ENCODE peak calls at places on chromosomes 1 and 21, in eight cellular contexts. One of them, this sample, is unnamed.

GRCh38 chr21:35195232-35195631 is 146.1 kb upstream of the RUNX1 start:
- DNase-seq in prostate gland: no peak
- DNase-seq in colonic mucosa: no peak
- DNase-seq in A549: peak; percentile 12
- DNase-seq in breast epithelium: no peak
- DNase-seq in CD4-positive, alpha-beta T cell: no peak
- DNase-seq in heart right ventricle: no peak
- DNase-seq in dorsolateral prefrontal cortex: no peak
- DNase-seq in this sample: no peak

GRCh38 chr1:78586572-78586971 is 33.7 kb upstream of the IFI44L start:
- DNase-seq in dorsolateral prefrontal cortex: no peak
- DNase-seq in prostate gland: no peak
- DNase-seq in heart right ventricle: no peak
- DNase-seq in A549: no peak
- DNase-seq in CD4-positive, alpha-beta T cell: no peak
- DNase-seq in colonic mucosa: no peak
- DNase-seq in breast epithelium: no peak
- DNase-seq in this sample: no peak

GRCh38 chr1:47137925-47138615 is 829 bp downstream of the CYP4A22 start:
- DNase-seq in A549: no peak
- DNase-seq in prostate gland: no peak
- DNase-seq in breast epithelium: no peak
- DNase-seq in dorsolateral prefrontal cortex: no peak
- DNase-seq in heart right ventricle: no peak
- DNase-seq in colonic mucosa: no peak
- DNase-seq in CD4-positive, alpha-beta T cell: no peak
- DNase-seq in this sample: no peak

GRCh38 chr1:26799479-26800133 is 11.9 kb downstream of the PIGV start:
- DNase-seq in breast epithelium: peak; percentile 71
- DNase-seq in colonic mucosa: no peak
- DNase-seq in prostate gland: peak; percentile 72
- DNase-seq in A549: no peak
- DNase-seq in heart right ventricle: peak; percentile 73
- DNase-seq in CD4-positive, alpha-beta T cell: no peak
- DNase-seq in dorsolateral prefrontal cortex: peak; percentile 64
- DNase-seq in this sample: peak; percentile 7

GRCh38 chr1:90114521-90115141 is 119.7 kb downstream of the ZNF326 start:
- DNase-seq in breast epithelium: no peak
- DNase-seq in colonic mucosa: no peak
- DNase-seq in CD4-positive, alpha-beta T cell: no peak
- DNase-seq in dorsolateral prefrontal cortex: no peak
- DNase-seq in heart right ventricle: no peak
- DNase-seq in prostate gland: no peak
- DNase-seq in A549: peak; percentile 39
- DNase-seq in this sample: no peak

GRCh38 chr1:181250038-181250437 is 161.5 kb downstream of the IER5 start:
- DNase-seq in dorsolateral prefrontal cortex: no peak
- DNase-seq in A549: peak; percentile 13
- DNase-seq in colonic mucosa: no peak
- DNase-seq in CD4-positive, alpha-beta T cell: no peak
- DNase-seq in heart right ventricle: no peak
- DNase-seq in breast epithelium: no peak
- DNase-seq in prostate gland: no peak
- DNase-seq in this sample: no peak

GRCh38 chr1:15347182-15347581 is 62.5 kb upstream of the EFHD2 start:
- DNase-seq in heart right ventricle: no peak
- DNase-seq in dorsolateral prefrontal cortex: no peak
- DNase-seq in prostate gland: no peak
- DNase-seq in colonic mucosa: no peak
- DNase-seq in A549: no peak
- DNase-seq in CD4-positive, alpha-beta T cell: no peak
- DNase-seq in breast epithelium: no peak
- DNase-seq in this sample: no peak

GRCh38 chr1:59025898-59026426 is 242.1 kb upstream of the JUN start:
- DNase-seq in breast epithelium: no peak
- DNase-seq in heart right ventricle: no peak
- DNase-seq in CD4-positive, alpha-beta T cell: no peak
- DNase-seq in colonic mucosa: no peak
- DNase-seq in dorsolateral prefrontal cortex: no peak
- DNase-seq in A549: no peak
- DNase-seq in prostate gland: no peak
- DNase-seq in this sample: no peak

GRCh38 chr1:44672254-44672955 is 1.9 kb downstream of the TMEM53 start:
- DNase-seq in CD4-positive, alpha-beta T cell: no peak
- DNase-seq in prostate gland: no peak
- DNase-seq in colonic mucosa: no peak
- DNase-seq in heart right ventricle: no peak
- DNase-seq in breast epithelium: peak; percentile 49
- DNase-seq in A549: no peak
- DNase-seq in dorsolateral prefrontal cortex: peak; percentile 28
- DNase-seq in this sample: no peak

GRCh38 chr1:235495030-235495429 is 9.2 kb downstream of the B3GALNT2 start:
- DNase-seq in dorsolateral prefrontal cortex: no peak
- DNase-seq in colonic mucosa: no peak
- DNase-seq in heart right ventricle: no peak
- DNase-seq in breast epithelium: no peak
- DNase-seq in A549: no peak
- DNase-seq in CD4-positive, alpha-beta T cell: no peak
- DNase-seq in prostate gland: no peak
- DNase-seq in this sample: no peak

GRCh38 chr1:53573522-53573921 is 114.3 kb downstream of the DMRTB1 start:
- DNase-seq in colonic mucosa: no peak
- DNase-seq in prostate gland: no peak
- DNase-seq in heart right ventricle: no peak
- DNase-seq in CD4-positive, alpha-beta T cell: no peak
- DNase-seq in dorsolateral prefrontal cortex: no peak
- DNase-seq in breast epithelium: peak; percentile 39
- DNase-seq in A549: no peak
- DNase-seq in this sample: no peak

GRCh38 chr1:21175670-21176581 is 771 bp downstream of the EIF4G3 start:
- DNase-seq in CD4-positive, alpha-beta T cell: peak; percentile 55
- DNase-seq in breast epithelium: no peak
- DNase-seq in A549: no peak
- DNase-seq in dorsolateral prefrontal cortex: no peak
- DNase-seq in prostate gland: peak; percentile 11
- DNase-seq in heart right ventricle: peak; percentile 45
- DNase-seq in colonic mucosa: peak; percentile 50
- DNase-seq in this sample: peak; percentile 64

GRCh38 chr1:158163000-158163947 is 17.4 kb upstream of the CD1D start:
- DNase-seq in colonic mucosa: no peak
- DNase-seq in CD4-positive, alpha-beta T cell: no peak
- DNase-seq in breast epithelium: no peak
- DNase-seq in dorsolateral prefrontal cortex: no peak
- DNase-seq in prostate gland: no peak
- DNase-seq in A549: no peak
- DNase-seq in heart right ventricle: no peak
- DNase-seq in this sample: no peak

GRCh38 chr1:3455630-3456448 is 1.4 kb downstream of the ARHGEF16 start:
- DNase-seq in CD4-positive, alpha-beta T cell: no peak
- DNase-seq in A549: no peak
- DNase-seq in breast epithelium: no peak
- DNase-seq in dorsolateral prefrontal cortex: no peak
- DNase-seq in colonic mucosa: no peak
- DNase-seq in heart right ventricle: peak; percentile 4
- DNase-seq in prostate gland: no peak
- DNase-seq in this sample: no peak

GRCh38 chr1:3457910-3458621 is 3.6 kb downstream of the ARHGEF16 start:
- DNase-seq in heart right ventricle: peak; percentile 12
- DNase-seq in colonic mucosa: peak; percentile 64
- DNase-seq in dorsolateral prefrontal cortex: peak; percentile 52
- DNase-seq in prostate gland: peak; percentile 52
- DNase-seq in A549: no peak
- DNase-seq in CD4-positive, alpha-beta T cell: no peak
- DNase-seq in breast epithelium: no peak
- DNase-seq in this sample: peak; percentile 41

GRCh38 chr1:3454811-3455618 is 550 bp downstream of the ARHGEF16 start:
- DNase-seq in breast epithelium: no peak
- DNase-seq in dorsolateral prefrontal cortex: no peak
- DNase-seq in prostate gland: no peak
- DNase-seq in CD4-positive, alpha-beta T cell: no peak
- DNase-seq in A549: no peak
- DNase-seq in colonic mucosa: peak; percentile 68
- DNase-seq in heart right ventricle: peak; percentile 63
- DNase-seq in this sample: no peak

GRCh38 chr1:3456964-3457909 is 2.8 kb downstream of the ARHGEF16 start:
- DNase-seq in A549: no peak
- DNase-seq in CD4-positive, alpha-beta T cell: no peak
- DNase-seq in prostate gland: no peak
- DNase-seq in heart right ventricle: no peak
- DNase-seq in breast epithelium: no peak
- DNase-seq in colonic mucosa: no peak
- DNase-seq in dorsolateral prefrontal cortex: no peak
- DNase-seq in this sample: no peak

GRCh38 chr1:3456449-3456963 is 2.0 kb downstream of the ARHGEF16 start:
- DNase-seq in CD4-positive, alpha-beta T cell: no peak
- DNase-seq in dorsolateral prefrontal cortex: no peak
- DNase-seq in heart right ventricle: peak; percentile 8
- DNase-seq in colonic mucosa: peak; percentile 86
- DNase-seq in breast epithelium: no peak
- DNase-seq in A549: no peak
- DNase-seq in prostate gland: no peak
- DNase-seq in this sample: no peak
- H3K27ac ChIP-seq in CD4-positive, alpha-beta T cell: no peak overlapping the region
- H3K27ac ChIP-seq in dorsolateral prefrontal cortex: no peak overlapping the region
- H3K27ac ChIP-seq in heart right ventricle: no peak overlapping the region
- H3K27ac ChIP-seq in colonic mucosa: peak overlapping the region; percentile 91
- H3K27ac ChIP-seq in breast epithelium: peak overlapping the region; percentile 55
- H3K27ac ChIP-seq in A549: no peak overlapping the region
- H3K27ac ChIP-seq in prostate gland: no peak overlapping the region
- H3K27ac ChIP-seq in this sample: no peak overlapping the region

DNA sequence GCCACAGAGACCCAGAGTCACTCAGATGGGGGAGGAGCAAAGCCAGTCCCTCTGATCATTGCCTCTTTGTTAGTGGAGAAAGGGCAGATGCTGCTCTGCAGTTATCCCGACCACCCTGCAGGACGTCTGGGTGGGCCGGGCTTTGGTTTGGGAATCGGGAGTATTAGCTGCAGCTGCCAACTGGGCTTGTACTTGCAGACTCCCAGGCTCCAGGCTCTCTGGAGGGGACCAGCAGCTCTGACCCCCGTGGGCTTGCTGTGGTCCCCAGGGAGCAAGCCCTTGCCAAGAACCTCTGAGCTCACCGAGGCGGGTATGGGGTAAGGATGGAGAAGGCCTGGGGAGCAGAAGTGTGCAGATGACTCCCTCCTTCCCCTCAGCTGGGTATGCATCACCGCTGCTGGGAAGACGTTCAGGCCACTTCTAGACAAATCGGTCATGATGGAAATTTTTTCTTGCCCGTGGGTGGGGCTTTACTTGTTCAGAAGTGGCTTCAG is 21.6 kb downstream of the MAPKAPK2 start:
- DNase-seq in prostate gland: no peak
- DNase-seq in breast epithelium: no peak
- DNase-seq in A549: no peak
- DNase-seq in CD4-positive, alpha-beta T cell: no peak
- DNase-seq in colonic mucosa: no peak
- DNase-seq in heart right ventricle: peak; percentile 37
- DNase-seq in dorsolateral prefrontal cortex: no peak
- DNase-seq in this sample: no peak
- H3K27ac ChIP-seq in prostate gland: no peak overlapping the region
- H3K27ac ChIP-seq in breast epithelium: peak overlapping the region; percentile 74
- H3K27ac ChIP-seq in A549: peak overlapping the region; percentile 74
- H3K27ac ChIP-seq in CD4-positive, alpha-beta T cell: no peak overlapping the region
- H3K27ac ChIP-seq in colonic mucosa: peak overlapping the region; percentile 45
- H3K27ac ChIP-seq in heart right ventricle: no peak overlapping the region
- H3K27ac ChIP-seq in dorsolateral prefrontal cortex: no peak overlapping the region
- H3K27ac ChIP-seq in this sample: no peak overlapping the region

DNA sequence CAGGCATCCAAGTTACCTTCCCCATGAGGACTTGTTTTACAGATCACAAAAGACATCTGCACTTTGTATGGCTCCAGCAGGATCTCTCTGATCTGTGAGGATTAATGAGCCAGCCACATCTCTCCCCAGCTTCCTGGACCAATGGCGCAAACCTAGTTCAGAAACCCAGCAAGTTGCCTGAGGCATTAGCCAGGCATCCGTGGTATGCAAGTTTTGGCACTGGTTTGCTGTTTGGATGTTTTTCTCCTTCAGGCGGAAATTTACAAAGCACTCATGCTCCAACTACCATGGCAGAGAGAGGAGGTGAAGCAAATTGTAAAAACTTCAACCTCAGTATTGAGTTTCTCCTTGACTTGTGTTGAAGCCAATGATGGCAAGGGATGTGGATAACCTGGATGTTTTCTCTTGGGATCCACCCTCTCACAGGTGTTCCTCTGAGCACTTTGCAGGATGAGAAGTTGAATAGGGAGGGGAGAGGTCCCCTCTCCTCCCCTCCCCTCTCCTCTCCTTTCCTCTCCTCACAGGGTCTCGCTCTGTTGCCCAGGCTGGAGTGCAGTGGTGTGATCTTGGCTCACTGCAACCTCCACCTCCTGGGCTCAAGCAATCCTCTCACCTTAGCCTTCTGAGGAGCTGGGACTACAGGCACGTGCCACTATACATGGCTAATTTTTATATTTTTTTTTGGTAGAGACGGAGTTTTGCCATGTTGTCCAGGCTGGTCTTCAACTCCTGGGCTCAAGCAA is 25.6 kb upstream of the ENO1 start:
- DNase-seq in breast epithelium: peak; percentile 81
- DNase-seq in dorsolateral prefrontal cortex: no peak
- DNase-seq in colonic mucosa: no peak
- DNase-seq in CD4-positive, alpha-beta T cell: no peak
- DNase-seq in prostate gland: peak; percentile 90
- DNase-seq in heart right ventricle: no peak
- DNase-seq in A549: peak; percentile 90
- DNase-seq in this sample: no peak
- H3K27ac ChIP-seq in breast epithelium: peak overlapping the region; percentile 79
- H3K27ac ChIP-seq in dorsolateral prefrontal cortex: no peak overlapping the region
- H3K27ac ChIP-seq in colonic mucosa: no peak overlapping the region
- H3K27ac ChIP-seq in CD4-positive, alpha-beta T cell: no peak overlapping the region
- H3K27ac ChIP-seq in prostate gland: peak overlapping the region; percentile 60
- H3K27ac ChIP-seq in heart right ventricle: no peak overlapping the region
- H3K27ac ChIP-seq in A549: peak overlapping the region; percentile 86
- H3K27ac ChIP-seq in this sample: peak overlapping the region; percentile 64

DNA sequence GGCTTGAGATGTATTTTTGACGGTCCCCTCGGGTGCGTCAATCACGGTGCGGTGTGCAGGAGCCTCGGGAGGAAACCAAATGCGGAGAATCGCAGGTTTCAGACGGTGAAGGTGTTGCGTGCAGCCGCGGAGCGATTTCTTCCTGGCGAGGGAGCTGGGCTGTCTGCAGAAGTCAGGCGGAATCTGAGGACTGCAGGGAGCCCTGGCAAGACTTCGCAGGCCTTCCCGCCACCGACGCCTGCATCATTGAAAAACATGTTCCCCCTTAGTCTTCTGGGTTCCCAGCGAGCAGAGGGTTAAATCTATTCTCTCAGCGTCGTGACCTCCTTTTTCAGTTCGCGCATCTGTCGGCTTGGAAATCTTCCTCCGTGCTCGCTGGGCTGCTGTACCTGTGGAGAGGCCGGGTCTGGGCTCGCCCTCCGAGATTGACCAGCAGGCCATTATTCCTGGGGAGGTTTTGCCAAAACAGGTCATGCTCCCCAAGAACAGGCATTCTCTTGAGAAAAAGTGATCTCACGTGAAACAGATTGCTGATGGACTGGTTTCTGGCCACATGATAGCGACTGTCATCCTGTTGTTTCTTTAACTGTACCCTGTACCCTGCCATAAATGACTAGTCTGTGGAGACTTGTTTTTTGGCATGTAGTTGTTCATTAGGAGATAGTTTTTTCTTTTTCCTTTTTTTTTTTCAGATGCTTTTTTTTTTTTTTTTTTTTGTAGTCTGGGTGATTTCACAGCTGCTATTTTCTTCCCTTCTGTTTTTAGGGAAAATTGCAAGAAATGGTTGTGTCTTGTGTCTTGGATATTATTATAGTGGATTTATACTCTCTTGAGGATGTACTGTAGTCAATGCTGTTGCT is 897 bp downstream of the EPB41 start:
- DNase-seq in breast epithelium: no peak
- DNase-seq in prostate gland: peak; percentile 30
- DNase-seq in dorsolateral prefrontal cortex: no peak
- DNase-seq in heart right ventricle: no peak
- DNase-seq in CD4-positive, alpha-beta T cell: peak; percentile 54
- DNase-seq in A549: peak; percentile 30
- DNase-seq in colonic mucosa: peak; percentile 38
- DNase-seq in this sample: peak; percentile 37
- H3K27ac ChIP-seq in breast epithelium: no peak overlapping the region
- H3K27ac ChIP-seq in prostate gland: peak overlapping the region; percentile 71
- H3K27ac ChIP-seq in dorsolateral prefrontal cortex: no peak overlapping the region
- H3K27ac ChIP-seq in heart right ventricle: no peak overlapping the region
- H3K27ac ChIP-seq in CD4-positive, alpha-beta T cell: peak overlapping the region; percentile 76
- H3K27ac ChIP-seq in A549: peak overlapping the region; percentile 53
- H3K27ac ChIP-seq in colonic mucosa: no peak overlapping the region
- H3K27ac ChIP-seq in this sample: no peak overlapping the region